ENCODE peak calls at places on chromosomes 7 and 10, in eight cellular contexts. One of them, this sample, is unnamed.

GRCh38 chr7:37352974-37353948 is 95.4 kb downstream of the ELMO1 start:
- DNase-seq in keratinocyte: no peak
- DNase-seq in stomach: no peak
- DNase-seq in fibroblast of the aortic adventitia: no peak
- DNase-seq in NB4: peak; percentile 85
- DNase-seq in IMR-90: no peak
- DNase-seq in brain microvascular endothelial cell: no peak
- DNase-seq in fibroblast of pulmonary artery: no peak
- DNase-seq in this sample: no peak

GRCh38 chr10:118956253-118957140 is 73.0 kb upstream of the NANOS1 start:
- DNase-seq in IMR-90: no peak
- DNase-seq in brain microvascular endothelial cell: no peak
- DNase-seq in fibroblast of pulmonary artery: no peak
- DNase-seq in keratinocyte: no peak
- DNase-seq in NB4: no peak
- DNase-seq in stomach: peak; percentile 45
- DNase-seq in fibroblast of the aortic adventitia: no peak
- DNase-seq in this sample: no peak

GRCh38 chr7:101352920-101353308 is 9.8 kb upstream of the COL26A1 start:
- DNase-seq in fibroblast of the aortic adventitia: no peak
- DNase-seq in IMR-90: no peak
- DNase-seq in stomach: no peak
- DNase-seq in NB4: no peak
- DNase-seq in keratinocyte: no peak
- DNase-seq in brain microvascular endothelial cell: no peak
- DNase-seq in fibroblast of pulmonary artery: no peak
- DNase-seq in this sample: no peak

GRCh38 chr10:45673074-45673628 is 579 bp upstream of the ZFAND4 start:
- DNase-seq in NB4: no peak
- DNase-seq in IMR-90: no peak
- DNase-seq in fibroblast of pulmonary artery: peak; percentile 5
- DNase-seq in stomach: no peak
- DNase-seq in fibroblast of the aortic adventitia: no peak
- DNase-seq in keratinocyte: no peak
- DNase-seq in brain microvascular endothelial cell: no peak
- DNase-seq in this sample: peak; percentile 5

GRCh38 chr10:14822879-14823755 is 14.7 kb downstream of the CDNF start:
- DNase-seq in stomach: peak; percentile 31
- DNase-seq in brain microvascular endothelial cell: peak; percentile 57
- DNase-seq in NB4: peak; percentile 53
- DNase-seq in fibroblast of the aortic adventitia: peak; percentile 71
- DNase-seq in IMR-90: peak; percentile 59
- DNase-seq in keratinocyte: no peak
- DNase-seq in fibroblast of pulmonary artery: peak; percentile 55
- DNase-seq in this sample: no peak

GRCh38 chr10:4127518-4128315 is 342.7 kb upstream of the KLF6 start:
- DNase-seq in fibroblast of pulmonary artery: no peak
- DNase-seq in brain microvascular endothelial cell: no peak
- DNase-seq in NB4: peak; percentile 79
- DNase-seq in keratinocyte: no peak
- DNase-seq in IMR-90: no peak
- DNase-seq in stomach: peak; percentile 74
- DNase-seq in fibroblast of the aortic adventitia: no peak
- DNase-seq in this sample: no peak

GRCh38 chr7:26346611-26347200 is 55.0 kb downstream of the SNX10 start:
- DNase-seq in fibroblast of the aortic adventitia: no peak
- DNase-seq in NB4: no peak
- DNase-seq in stomach: no peak
- DNase-seq in keratinocyte: peak; percentile 57
- DNase-seq in fibroblast of pulmonary artery: no peak
- DNase-seq in brain microvascular endothelial cell: peak; percentile 12
- DNase-seq in IMR-90: peak; percentile 2
- DNase-seq in this sample: no peak

GRCh38 chr10:13633689-13634088 is 46.9 kb downstream of the PRPF18 start:
- DNase-seq in stomach: no peak
- DNase-seq in fibroblast of pulmonary artery: peak; percentile 90
- DNase-seq in fibroblast of the aortic adventitia: peak; percentile 91
- DNase-seq in keratinocyte: no peak
- DNase-seq in IMR-90: peak; percentile 69
- DNase-seq in brain microvascular endothelial cell: peak; percentile 97
- DNase-seq in NB4: no peak
- DNase-seq in this sample: no peak

GRCh38 chr7:151599401-151600227 is 79.9 kb upstream of the RHEB start:
- DNase-seq in stomach: no peak
- DNase-seq in fibroblast of pulmonary artery: peak; percentile 91
- DNase-seq in keratinocyte: no peak
- DNase-seq in brain microvascular endothelial cell: peak; percentile 92
- DNase-seq in fibroblast of the aortic adventitia: peak; percentile 94
- DNase-seq in NB4: no peak
- DNase-seq in IMR-90: peak; percentile 93
- DNase-seq in this sample: peak; percentile 81

GRCh38 chr10:71806706-71807556 is 33.6 kb upstream of the VSIR start:
- DNase-seq in stomach: no peak
- DNase-seq in fibroblast of the aortic adventitia: no peak
- DNase-seq in keratinocyte: no peak
- DNase-seq in brain microvascular endothelial cell: no peak
- DNase-seq in fibroblast of pulmonary artery: no peak
- DNase-seq in NB4: no peak
- DNase-seq in IMR-90: no peak
- DNase-seq in this sample: no peak

GRCh38 chr10:31650010-31650409 is 278.6 kb downstream of the ARHGAP12 start:
- DNase-seq in NB4: no peak
- DNase-seq in IMR-90: peak; percentile 92
- DNase-seq in fibroblast of the aortic adventitia: peak; percentile 95
- DNase-seq in stomach: no peak
- DNase-seq in fibroblast of pulmonary artery: peak; percentile 91
- DNase-seq in keratinocyte: no peak
- DNase-seq in brain microvascular endothelial cell: peak; percentile 89
- DNase-seq in this sample: peak; percentile 63

GRCh38 chr7:29249383-29249750 is 54.8 kb downstream of the CHN2 start:
- DNase-seq in NB4: no peak
- DNase-seq in brain microvascular endothelial cell: no peak
- DNase-seq in keratinocyte: no peak
- DNase-seq in fibroblast of the aortic adventitia: no peak
- DNase-seq in IMR-90: no peak
- DNase-seq in stomach: no peak
- DNase-seq in fibroblast of pulmonary artery: no peak
- DNase-seq in this sample: no peak

GRCh38 chr7:17599733-17600685 is 301.6 kb downstream of the AHR start:
- DNase-seq in keratinocyte: peak; percentile 76
- DNase-seq in IMR-90: peak; percentile 92
- DNase-seq in NB4: peak; percentile 6
- DNase-seq in fibroblast of the aortic adventitia: peak; percentile 97
- DNase-seq in brain microvascular endothelial cell: peak; percentile 86
- DNase-seq in stomach: no peak
- DNase-seq in fibroblast of pulmonary artery: peak; percentile 96
- DNase-seq in this sample: peak; percentile 98

GRCh38 chr10:25786181-25786580 is 147.8 kb upstream of the MYO3A start:
- DNase-seq in IMR-90: no peak
- DNase-seq in keratinocyte: no peak
- DNase-seq in stomach: no peak
- DNase-seq in fibroblast of the aortic adventitia: no peak
- DNase-seq in fibroblast of pulmonary artery: no peak
- DNase-seq in NB4: no peak
- DNase-seq in brain microvascular endothelial cell: no peak
- DNase-seq in this sample: no peak

GRCh38 chr10:50280049-50280448 is 28.7 kb upstream of the ASAH2 start:
- DNase-seq in brain microvascular endothelial cell: no peak
- DNase-seq in fibroblast of the aortic adventitia: no peak
- DNase-seq in stomach: no peak
- DNase-seq in keratinocyte: no peak
- DNase-seq in fibroblast of pulmonary artery: no peak
- DNase-seq in IMR-90: no peak
- DNase-seq in NB4: no peak
- DNase-seq in this sample: no peak

GRCh38 chr10:116669832-116670644 is 49.3 kb downstream of the PNLIPRP2 start:
- DNase-seq in fibroblast of the aortic adventitia: no peak
- DNase-seq in fibroblast of pulmonary artery: no peak
- DNase-seq in NB4: no peak
- DNase-seq in stomach: no peak
- DNase-seq in IMR-90: no peak
- DNase-seq in brain microvascular endothelial cell: no peak
- DNase-seq in keratinocyte: no peak
- DNase-seq in this sample: no peak

GRCh38 chr10:6050801-6051445 is 11.2 kb downstream of the IL2RA start:
- DNase-seq in keratinocyte: no peak
- DNase-seq in IMR-90: peak; percentile 44
- DNase-seq in stomach: peak; percentile 77
- DNase-seq in fibroblast of the aortic adventitia: peak; percentile 67
- DNase-seq in brain microvascular endothelial cell: peak; percentile 12
- DNase-seq in NB4: peak; percentile 66
- DNase-seq in fibroblast of pulmonary artery: peak; percentile 58
- DNase-seq in this sample: no peak
- TF ChIP-seq CTCF in keratinocyte: no peak
- TF ChIP-seq CTCF in IMR-90: no peak
- TF ChIP-seq CTCF in stomach: no peak
- TF ChIP-seq CTCF in fibroblast of the aortic adventitia: peak; percentile 34
- TF ChIP-seq CTCF in brain microvascular endothelial cell: peak; percentile 25
- TF ChIP-seq CTCF in NB4: no peak
- TF ChIP-seq CTCF in fibroblast of pulmonary artery: peak; percentile 15
- TF ChIP-seq CTCF in this sample: no peak

GRCh38 chr7:20744913-20745587 is 41.6 kb downstream of the SP8 start:
- DNase-seq in fibroblast of the aortic adventitia: peak; percentile 0
- DNase-seq in keratinocyte: no peak
- DNase-seq in IMR-90: no peak
- DNase-seq in stomach: no peak
- DNase-seq in NB4: peak; percentile 11
- DNase-seq in fibroblast of pulmonary artery: no peak
- DNase-seq in brain microvascular endothelial cell: no peak
- DNase-seq in this sample: peak; percentile 11

GRCh38 chr7:20745716-20746115 is 41.0 kb downstream of the SP8 start:
- DNase-seq in fibroblast of the aortic adventitia: no peak
- DNase-seq in keratinocyte: no peak
- DNase-seq in stomach: no peak
- DNase-seq in IMR-90: no peak
- DNase-seq in fibroblast of pulmonary artery: no peak
- DNase-seq in brain microvascular endothelial cell: no peak
- DNase-seq in NB4: no peak
- DNase-seq in this sample: no peak

GRCh38 chr7:20754001-20754400 is 32.7 kb downstream of the SP8 start:
- DNase-seq in IMR-90: no peak
- DNase-seq in fibroblast of pulmonary artery: no peak
- DNase-seq in fibroblast of the aortic adventitia: no peak
- DNase-seq in brain microvascular endothelial cell: no peak
- DNase-seq in NB4: no peak
- DNase-seq in keratinocyte: no peak
- DNase-seq in stomach: no peak
- DNase-seq in this sample: no peak

GRCh38 chr7:20749896-20750295 is 36.8 kb downstream of the SP8 start:
- DNase-seq in NB4: no peak
- DNase-seq in fibroblast of the aortic adventitia: no peak
- DNase-seq in fibroblast of pulmonary artery: no peak
- DNase-seq in stomach: no peak
- DNase-seq in brain microvascular endothelial cell: no peak
- DNase-seq in keratinocyte: no peak
- DNase-seq in IMR-90: no peak
- DNase-seq in this sample: no peak

GRCh38 chr7:20748853-20749252 is 37.8 kb downstream of the SP8 start:
- DNase-seq in NB4: no peak
- DNase-seq in stomach: no peak
- DNase-seq in fibroblast of the aortic adventitia: no peak
- DNase-seq in IMR-90: no peak
- DNase-seq in keratinocyte: no peak
- DNase-seq in brain microvascular endothelial cell: no peak
- DNase-seq in fibroblast of pulmonary artery: no peak
- DNase-seq in this sample: no peak
- H3K4me3 ChIP-seq in NB4: no peak overlapping the region
- H3K4me3 ChIP-seq in stomach: no peak overlapping the region
- H3K4me3 ChIP-seq in fibroblast of the aortic adventitia: no peak overlapping the region
- H3K4me3 ChIP-seq in IMR-90: no peak overlapping the region
- H3K4me3 ChIP-seq in keratinocyte: no peak overlapping the region
- H3K4me3 ChIP-seq in brain microvascular endothelial cell: no peak overlapping the region
- H3K4me3 ChIP-seq in fibroblast of pulmonary artery: no peak overlapping the region
- H3K4me3 ChIP-seq in this sample: no peak overlapping the region

GRCh38 chr10:29923416-29923970 is 135.9 kb downstream of the JCAD start:
- DNase-seq in fibroblast of pulmonary artery: no peak
- DNase-seq in IMR-90: no peak
- DNase-seq in fibroblast of the aortic adventitia: no peak
- DNase-seq in brain microvascular endothelial cell: no peak
- DNase-seq in stomach: no peak
- DNase-seq in keratinocyte: no peak
- DNase-seq in NB4: no peak
- DNase-seq in this sample: no peak

GRCh38 chr10:29929006-29929405 is 130.4 kb downstream of the JCAD start:
- DNase-seq in stomach: no peak
- DNase-seq in fibroblast of pulmonary artery: no peak
- DNase-seq in brain microvascular endothelial cell: no peak
- DNase-seq in IMR-90: no peak
- DNase-seq in NB4: no peak
- DNase-seq in keratinocyte: no peak
- DNase-seq in fibroblast of the aortic adventitia: no peak
- DNase-seq in this sample: no peak

GRCh38 chr10:29925771-29926345 is 133.5 kb downstream of the JCAD start:
- DNase-seq in keratinocyte: no peak
- DNase-seq in fibroblast of pulmonary artery: no peak
- DNase-seq in fibroblast of the aortic adventitia: no peak
- DNase-seq in IMR-90: no peak
- DNase-seq in NB4: no peak
- DNase-seq in stomach: no peak
- DNase-seq in brain microvascular endothelial cell: no peak
- DNase-seq in this sample: no peak

GRCh38 chr10:29924436-29924835 is 134.9 kb downstream of the JCAD start:
- DNase-seq in IMR-90: no peak
- DNase-seq in fibroblast of the aortic adventitia: no peak
- DNase-seq in stomach: no peak
- DNase-seq in brain microvascular endothelial cell: no peak
- DNase-seq in fibroblast of pulmonary artery: no peak
- DNase-seq in NB4: no peak
- DNase-seq in keratinocyte: no peak
- DNase-seq in this sample: no peak

GRCh38 chr10:29926649-29927048 is 132.7 kb downstream of the JCAD start:
- DNase-seq in fibroblast of pulmonary artery: peak; percentile 68
- DNase-seq in fibroblast of the aortic adventitia: peak; percentile 71
- DNase-seq in NB4: no peak
- DNase-seq in IMR-90: peak; percentile 73
- DNase-seq in stomach: no peak
- DNase-seq in brain microvascular endothelial cell: peak; percentile 49
- DNase-seq in keratinocyte: no peak
- DNase-seq in this sample: no peak
- TF ChIP-seq CTCF in fibroblast of pulmonary artery: peak; percentile 65
- TF ChIP-seq CTCF in fibroblast of the aortic adventitia: peak; percentile 71
- TF ChIP-seq CTCF in NB4: no peak
- TF ChIP-seq CTCF in IMR-90: peak; percentile 79
- TF ChIP-seq CTCF in stomach: no peak
- TF ChIP-seq CTCF in brain microvascular endothelial cell: peak; percentile 94
- TF ChIP-seq CTCF in keratinocyte: peak; percentile 75
- TF ChIP-seq CTCF in this sample: peak; percentile 67

DNA sequence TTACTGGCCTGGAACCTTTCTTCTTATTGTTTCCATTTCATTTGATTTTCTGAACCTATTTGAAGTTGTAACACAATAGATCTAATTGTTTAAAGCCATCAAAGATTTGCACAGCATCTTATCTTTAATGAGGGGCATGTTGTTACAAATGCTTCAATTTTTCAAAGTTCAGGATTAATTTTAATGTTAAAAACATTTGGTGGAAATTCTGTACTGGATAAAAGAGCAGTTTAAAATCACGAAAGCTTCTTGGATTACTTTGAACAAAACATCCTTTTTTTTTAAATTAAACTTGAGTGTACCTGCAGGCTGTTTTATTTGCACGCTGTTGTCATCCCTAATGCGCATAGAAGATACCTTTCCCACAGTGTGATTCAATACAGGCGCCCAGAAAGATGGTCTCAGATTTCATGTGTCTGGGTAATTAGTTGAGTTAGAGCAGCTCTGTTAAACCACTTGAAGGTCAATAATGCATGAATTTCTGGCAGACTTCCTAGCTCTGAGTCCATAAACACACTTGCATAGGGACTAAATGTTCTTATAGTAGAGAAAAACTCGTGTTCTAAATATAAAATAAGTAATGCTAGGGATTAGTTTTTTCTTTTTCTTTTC is 29.3 kb upstream of the DDX50 start:
- DNase-seq in IMR-90: peak; percentile 95
- DNase-seq in stomach: no peak
- DNase-seq in keratinocyte: no peak
- DNase-seq in NB4: no peak
- DNase-seq in fibroblast of pulmonary artery: peak; percentile 56
- DNase-seq in brain microvascular endothelial cell: peak; percentile 74
- DNase-seq in fibroblast of the aortic adventitia: peak; percentile 48
- DNase-seq in this sample: peak; percentile 99
- H3K4me3 ChIP-seq in IMR-90: no peak overlapping the region
- H3K4me3 ChIP-seq in stomach: no peak overlapping the region
- H3K4me3 ChIP-seq in keratinocyte: no peak overlapping the region
- H3K4me3 ChIP-seq in NB4: no peak overlapping the region
- H3K4me3 ChIP-seq in fibroblast of pulmonary artery: no peak overlapping the region
- H3K4me3 ChIP-seq in brain microvascular endothelial cell: no peak overlapping the region
- H3K4me3 ChIP-seq in fibroblast of the aortic adventitia: no peak overlapping the region
- H3K4me3 ChIP-seq in this sample: peak overlapping the region; percentile 18

This sample was measured in retinal pigment epithelial cell.